ENCODE peak calls at places on chromosomes 12 and 14, in four cellular contexts. R, H, U and D are unnamed samples.

GRCh38 chr14:72928872-72929271 is 2.6 kb downstream of the DCAF4 start:
- DNase-seq in U (no peak), R (no peak), H (no peak), D (no peak)

GRCh38 chr12:47686645-47687240 is 19.1 kb downstream of the RPAP3 start:
- DNase-seq in H (no peak), U (peak), R (no peak), D (no peak)

GRCh38 chr12:39617887-39618286 is 1.7 kb downstream of the ABCD2 start:
- DNase-seq in R (no peak), U (no peak), H (no peak), D (no peak)

GRCh38 chr14:70726651-70727375 is 82.5 kb downstream of the MAP3K9 start:
- DNase-seq in U (no peak), H (no peak), R (no peak), D (no peak)

GRCh38 chr14:103408491-103409155 is 23.4 kb downstream of the MARK3 start:
- DNase-seq in R (peak), H (no peak), U (no peak), D (no peak)

GRCh38 chr12:50507930-50508329 is 3.1 kb downstream of the DIP2B start:
- DNase-seq in R (no peak), U (no peak), H (no peak), D (no peak)

GRCh38 chr12:50070314-50071060 is 13.1 kb downstream of the ASIC1 start:
- DNase-seq in U (peak), H (peak), R (peak), D (peak)

GRCh38 chr12:50986961-50987737 is 34.8 kb downstream of the HIGD1C start:
- DNase-seq in R (no peak), H (no peak), U (peak), D (no peak)

GRCh38 chr14:61609143-61609851 is 86.0 kb upstream of the HIF1A start:
- DNase-seq in H (no peak), U (peak), R (no peak), D (no peak)

GRCh38 chr14:103886304-103887169 is 39.2 kb upstream of the PPP1R13B start:
- DNase-seq in U (no peak), R (no peak), H (no peak), D (no peak)

GRCh38 chr12:27790179-27790578 is 10.1 kb upstream of the MANSC4 start:
- DNase-seq in U (no peak), R (no peak), H (no peak), D (no peak)

GRCh38 chr12:26317942-26318565 is 122.7 kb downstream of the SSPN start:
- DNase-seq in H (no peak), R (no peak), U (peak), D (no peak)

DNA sequence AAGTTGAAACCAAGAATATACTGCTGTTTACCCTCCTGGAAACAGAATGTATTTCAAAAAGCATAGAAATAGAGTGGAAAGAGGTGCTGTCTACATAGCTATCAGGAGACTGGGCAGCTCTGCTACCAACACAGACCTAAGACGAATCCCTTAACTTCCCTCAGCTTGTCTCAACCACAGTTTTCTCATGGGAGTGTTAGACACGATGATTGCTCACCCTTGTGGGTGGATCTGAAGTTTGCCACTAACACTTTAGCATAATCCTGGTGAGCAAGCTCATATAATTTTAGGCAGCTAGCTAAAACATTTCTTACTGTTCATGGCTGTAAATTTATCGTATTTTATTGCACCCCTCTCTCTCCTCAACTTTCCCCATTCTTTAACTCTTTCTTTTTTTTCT is 38.5 kb downstream of the C12orf75 start:
- DNase-seq in U (peak), R (no peak), H (no peak), D (no peak)
- TF ChIP-seq CTCF in U (no peak), R (no peak), H (no peak), D (no peak)

GRCh38 chr12:9378430-9378835 is 170.2 kb upstream of the PZP start:
- DNase-seq in H (no peak), U (no peak), R (no peak), D (no peak)
- TF ChIP-seq CTCF in H (peak), U (peak), R (no peak), D (no peak)

GRCh38 chr14:59918824-59919581 is 941 bp upstream of the LRRC9 start:
- DNase-seq in U (no peak), H (no peak), R (no peak), D (no peak)
- TF ChIP-seq CTCF in U (peak), H (peak), R (no peak), D (peak)

GRCh38 chr12:6145584-6145983 is 21.1 kb upstream of the VWF start:
- DNase-seq in U (no peak), H (no peak), R (no peak), D (no peak)

GRCh38 chr12:6141048-6141447 is 16.6 kb upstream of the VWF start:
- DNase-seq in R (peak), H (no peak), U (peak), D (peak)

GRCh38 chr12:6146509-6146908 is 22.0 kb upstream of the VWF start:
- DNase-seq in R (no peak), H (no peak), U (no peak), D (no peak)

GRCh38 chr12:6148061-6148460 is 23.6 kb upstream of the VWF start:
- DNase-seq in R (no peak), H (no peak), U (no peak), D (no peak)

DNA sequence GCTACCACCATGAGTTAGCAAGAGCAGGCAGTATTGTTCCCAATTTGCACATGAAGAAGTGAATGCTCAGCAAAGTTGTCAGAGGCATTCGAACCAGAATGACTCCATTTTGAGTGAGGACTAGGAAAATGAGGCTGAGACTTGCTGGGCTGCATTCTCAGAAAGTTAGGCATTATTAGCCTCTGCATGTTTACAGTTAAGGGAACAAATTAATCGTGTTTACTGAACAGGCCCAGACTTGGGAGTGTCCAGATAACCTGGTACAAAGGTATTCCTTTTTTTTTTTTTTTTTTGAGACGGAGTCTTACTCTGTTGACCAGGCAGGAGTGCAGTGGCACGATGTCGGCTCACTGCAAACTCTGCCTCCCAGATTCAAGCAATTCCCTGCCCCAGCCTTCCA is 22.5 kb upstream of the VWF start:
- DNase-seq in H (no peak), R (no peak), U (no peak), D (no peak)
- TF ChIP-seq CTCF in H (no peak), R (no peak), U (no peak), D (no peak)

GRCh38 chr12:6753772-6754356 is 923 bp upstream of the MLF2 start:
- DNase-seq in H (no peak), R (no peak), U (no peak), D (no peak)
- TF ChIP-seq CTCF in H (peak), R (no peak), U (peak), D (peak)

GRCh38 chr14:76917158-76917596 is 91.0 kb downstream of the LRRC74A start:
- DNase-seq in H (peak), R (peak), U (peak), D (no peak)

GRCh38 chr14:76919431-76919810 is 93.2 kb downstream of the LRRC74A start:
- DNase-seq in R (peak), H (no peak), U (no peak), D (no peak)

GRCh38 chr14:76917759-76918175 is 91.6 kb downstream of the LRRC74A start:
- DNase-seq in R (peak), H (peak), U (no peak), D (no peak)

GRCh38 chr14:76918751-76919421 is 92.7 kb downstream of the LRRC74A start:
- DNase-seq in U (peak), H (peak), R (peak), D (peak)

GRCh38 chr14:76918176-76918750 is 92.1 kb downstream of the LRRC74A start:
- DNase-seq in H (peak), R (peak), U (peak), D (peak)
- TF ChIP-seq CTCF in H (no peak), R (no peak), U (no peak), D (no peak)

GRCh38 chr12:11513288-11513687 is 117.9 kb upstream of the PRB2 start:
- DNase-seq in U (peak), R (no peak), H (no peak), D (no peak)
- TF ChIP-seq CTCF in U (peak), R (no peak), H (no peak), D (no peak)

DNA sequence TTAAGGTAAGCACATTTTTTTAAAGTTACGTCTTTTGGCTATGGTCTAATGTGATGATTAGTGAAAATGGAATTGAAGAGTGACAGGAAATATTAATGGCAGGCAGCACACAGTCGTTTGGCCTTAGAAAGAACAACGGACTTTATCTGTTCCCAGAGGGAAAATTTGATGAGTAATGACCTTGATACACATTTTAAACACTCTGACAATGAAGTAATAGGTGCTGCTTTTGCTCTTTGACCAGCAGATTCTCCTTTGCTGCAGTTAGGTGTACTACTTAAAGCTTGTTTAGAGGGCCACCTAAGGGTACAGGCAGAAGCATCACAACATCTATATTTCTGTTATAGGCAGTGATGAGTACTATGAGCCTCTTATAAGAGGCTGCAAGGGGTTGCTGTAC is 27.1 kb upstream of the RNU6-8 start:
- DNase-seq in U (no peak), R (no peak), H (no peak), D (no peak)
- TF ChIP-seq CTCF in U (no peak), R (no peak), H (no peak), D (no peak)

DNA sequence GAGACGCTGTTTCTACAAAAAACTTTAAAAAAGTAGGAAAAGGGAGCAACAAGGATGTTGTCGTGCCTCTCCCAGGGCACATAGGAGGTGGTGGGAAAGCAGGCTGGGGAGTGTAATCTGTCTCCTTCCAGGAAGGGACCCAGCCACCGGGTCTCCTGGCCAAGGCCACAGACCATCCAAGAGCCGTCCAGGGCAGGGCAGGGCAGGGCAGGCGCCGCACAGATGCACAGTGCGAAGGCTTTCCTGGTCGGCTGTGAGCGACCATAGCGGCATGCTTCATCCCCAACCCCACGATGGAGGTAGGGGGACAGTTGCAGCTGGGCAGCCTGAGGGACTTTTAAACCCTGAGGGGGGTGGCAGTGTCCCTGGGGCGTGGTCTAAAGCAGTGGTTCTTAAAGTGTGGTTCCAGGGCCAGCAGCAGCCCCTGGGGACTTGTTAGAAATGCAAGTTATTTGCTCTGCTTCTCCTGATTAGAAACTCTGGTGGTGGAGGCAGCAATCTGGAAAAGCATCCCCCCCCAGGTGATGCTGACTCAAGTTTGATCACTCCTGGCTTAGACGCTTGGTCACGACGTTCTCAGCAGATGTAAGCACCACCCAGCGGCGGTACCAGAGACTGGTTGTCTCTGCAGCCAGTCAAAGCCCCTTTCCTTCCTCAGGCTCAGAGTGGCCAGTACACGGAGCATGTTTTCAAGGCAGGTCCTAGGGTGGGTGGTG is 197.4 kb upstream of the PRMT8 start:
- DNase-seq in H (no peak), R (no peak), U (peak), D (no peak)
- TF ChIP-seq CTCF in H (peak), R (no peak), U (no peak), D (no peak)